ENCODE peak calls at places on chromosome 10, in ten cellular contexts. L, H, O, A, S, K, F, Z, Y and U are unnamed samples.
A peak's percentile ranks its signal among the peaks of the same experiment; 100 is the strongest.

GRCh38 chr10:98134431-98135221 is at the start of gene R3HCC1L:
- DNase-seq in F (peak; percentile 95), O (peak; percentile 77), L (peak; percentile 89), Z (peak; percentile 84), S (peak; percentile 44), Y (peak; percentile 94), A (peak; percentile 95), K (peak; percentile 96), H (peak; percentile 90), U (peak; percentile 89)

GRCh38 chr10:130012129-130012528 is 48.1 kb upstream of the EBF3 start:
- DNase-seq in A (no peak), S (no peak), F (no peak), L (no peak), Z (no peak), H (no peak), O (no peak), Y (no peak), K (no peak), U (no peak)

GRCh38 chr10:50508315-50509051 is 115.3 kb downstream of the SGMS1 start:
- DNase-seq in H (peak; percentile 33), O (no peak), A (no peak), Y (no peak), K (no peak), F (no peak), Z (no peak), L (no peak), S (no peak), U (no peak)

GRCh38 chr10:71957546-71958275 is 6.5 kb upstream of the CHST3 start:
- DNase-seq in F (no peak), O (no peak), Y (no peak), K (no peak), L (no peak), A (no peak), Z (no peak), H (no peak), S (no peak), U (no peak)

GRCh38 chr10:84196083-84196482 is 1.7 kb downstream of the CDHR1 start:
- DNase-seq in K (no peak), A (no peak), Z (no peak), H (no peak), L (no peak), S (no peak), O (no peak), F (peak; percentile 82), Y (peak; percentile 9), U (no peak)

GRCh38 chr10:92062273-92062672 is 138.7 kb downstream of the BTAF1 start:
- DNase-seq in A (no peak), Z (no peak), Y (no peak), K (no peak), F (no peak), H (no peak), S (no peak), O (no peak), L (no peak), U (no peak)

GRCh38 chr10:34031410-34031809 is 696.9 kb upstream of the NRP1 start:
- DNase-seq in S (peak; percentile 63), H (no peak), O (peak; percentile 76), Y (peak; percentile 87), L (no peak), Z (peak; percentile 95), F (peak; percentile 28), K (no peak), A (no peak), U (peak; percentile 77)

GRCh38 chr10:63217120-63217605 is 84.0 kb downstream of the NRBF2 start:
- DNase-seq in L (no peak), F (no peak), S (peak; percentile 34), H (peak; percentile 31), A (no peak), K (no peak), Z (peak; percentile 80), Y (no peak), O (peak; percentile 77), U (peak; percentile 74)

GRCh38 chr10:73768881-73769280 is 13.0 kb upstream of the CHCHD1 start:
- DNase-seq in A (no peak), S (no peak), O (no peak), Y (peak; percentile 50), H (no peak), F (no peak), L (peak; percentile 35), K (no peak), Z (no peak), U (no peak)

GRCh38 chr10:28139138-28139537 is 140.3 kb upstream of the ODAD2 start:
- DNase-seq in F (no peak), O (no peak), H (no peak), Y (no peak), A (no peak), S (no peak), K (no peak), L (no peak), Z (no peak), U (no peak)

GRCh38 chr10:122422266-122422980 is 32.0 kb upstream of the ARMS2 start:
- DNase-seq in A (no peak), Z (no peak), H (no peak), S (no peak), F (no peak), O (no peak), L (no peak), K (no peak), Y (no peak), U (no peak)

GRCh38 chr10:121628859-121629258 is 30.6 kb upstream of the FGFR2 start:
- DNase-seq in S (no peak), F (no peak), O (no peak), K (no peak), L (no peak), H (no peak), A (no peak), Z (no peak), Y (no peak), U (no peak)

GRCh38 chr10:64486149-64486548 is 964.9 kb downstream of the REEP3 start:
- DNase-seq in L (no peak), A (no peak), K (no peak), Y (no peak), F (no peak), Z (peak; percentile 63), S (no peak), H (no peak), O (peak; percentile 55), U (peak; percentile 88)

GRCh38 chr10:62788861-62789467 is 15.6 kb upstream of the ADO start:
- DNase-seq in L (no peak), O (peak; percentile 22), F (no peak), A (no peak), S (no peak), K (no peak), Z (peak; percentile 26), Y (no peak), H (no peak), U (peak; percentile 20)

GRCh38 chr10:123229927-123230630 is 75.9 kb downstream of the BUB3 start:
- DNase-seq in A (peak; percentile 19), H (no peak), L (no peak), O (no peak), K (no peak), Z (no peak), S (no peak), F (no peak), Y (no peak), U (no peak)

GRCh38 chr10:70912556-70912955 is 24.2 kb upstream of the PCBD1 start:
- DNase-seq in O (no peak), Y (no peak), S (no peak), K (peak; percentile 12), Z (no peak), F (no peak), A (no peak), L (no peak), H (no peak), U (no peak)

DNA sequence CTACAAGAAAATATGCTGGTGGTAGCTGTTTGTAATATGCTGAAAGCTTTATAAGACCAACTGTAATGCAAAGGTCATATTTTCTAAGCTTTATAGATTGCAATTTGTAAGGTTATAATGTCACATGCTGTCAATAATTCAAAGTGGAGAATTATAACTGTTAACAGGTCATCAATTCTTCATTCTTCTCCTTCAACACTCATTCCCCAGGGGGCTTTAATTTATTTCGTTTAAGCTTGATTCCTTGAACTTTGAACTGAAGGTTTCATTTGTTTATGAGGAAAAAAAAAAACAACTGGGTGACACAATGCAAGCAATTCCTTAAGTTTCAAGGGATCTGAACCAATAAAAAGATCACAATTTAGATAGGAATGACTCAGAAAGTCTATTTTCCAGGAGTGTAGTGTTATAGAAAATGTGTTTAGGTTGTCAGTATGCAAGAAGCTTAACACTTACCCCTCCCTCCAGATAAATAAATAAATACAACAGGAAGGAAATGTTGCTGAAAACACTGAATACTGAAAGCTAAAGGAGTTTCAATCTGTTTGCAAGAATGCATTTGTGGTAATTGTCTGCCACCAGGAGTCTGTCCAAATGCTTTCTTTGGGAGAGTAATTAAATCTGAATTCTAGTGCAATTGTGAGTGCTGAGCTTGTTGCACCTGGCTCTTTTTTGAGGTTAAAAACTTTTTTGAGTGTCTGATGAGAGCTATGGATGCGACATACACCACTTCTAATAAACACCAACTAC is 183.6 kb downstream of the SORCS1 start:
- DNase-seq in S (no peak), Z (no peak), F (no peak), K (no peak), Y (no peak), O (no peak), A (no peak), L (no peak), H (no peak), U (no peak)
- TF ChIP-seq CTCF in S (no peak), Z (no peak), F (no peak), K (no peak), Y (no peak), O (no peak), A (no peak), L (no peak), H (no peak), U (no peak)

DNA sequence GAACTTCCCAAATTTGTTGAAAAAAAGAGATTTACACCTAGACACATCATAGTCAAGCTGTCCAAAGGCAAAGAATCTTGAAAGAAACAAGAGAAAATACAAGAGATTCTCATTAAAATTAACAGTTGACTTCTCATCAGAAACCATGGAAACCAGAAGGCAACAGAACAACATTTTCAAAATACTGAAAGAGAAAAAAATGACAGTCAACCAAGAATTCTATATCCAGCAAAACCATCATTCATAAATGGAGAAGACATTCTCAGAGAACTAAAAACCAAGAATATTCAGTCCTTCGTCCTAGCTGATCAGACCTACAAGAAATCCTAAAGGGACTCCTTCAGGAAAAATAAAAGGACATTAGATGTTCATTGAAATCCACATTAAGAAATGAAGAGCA is 90.6 kb downstream of the ARHGAP22 start:
- DNase-seq in F (no peak), A (no peak), K (no peak), Z (no peak), Y (no peak), O (no peak), L (no peak), S (no peak), H (no peak), U (no peak)
- TF ChIP-seq CTCF in F (no peak), A (no peak), K (no peak), Z (no peak), Y (no peak), O (no peak), L (no peak), S (no peak), H (no peak), U (no peak)

GRCh38 chr10:83167081-83167480 is 972.2 kb upstream of the GHITM start:
- DNase-seq in F (no peak), K (no peak), L (no peak), Z (no peak), S (no peak), H (no peak), Y (no peak), O (no peak), A (no peak), U (no peak)
- TF ChIP-seq CTCF in F (no peak), K (no peak), L (no peak), Z (no peak), S (no peak), H (no peak), Y (no peak), O (no peak), A (no peak), U (no peak)

GRCh38 chr10:131402771-131403723 is 91.5 kb upstream of the TCERG1L start:
- DNase-seq in Y (no peak), H (no peak), O (no peak), K (no peak), L (no peak), F (no peak), S (no peak), A (no peak), Z (no peak), U (no peak)
- TF ChIP-seq CTCF in Y (no peak), H (no peak), O (no peak), K (no peak), L (no peak), F (no peak), S (no peak), A (no peak), Z (no peak), U (no peak)